ENCODE peak calls at places on chromosomes 4 and X, in four cellular contexts. T is adrenal gland, G is Peyer's patch, F is body of pancreas. U is an unnamed sample.

GRCh38 chr4:8115203-8115520 is 43.5 kb downstream of the ABLIM2 start:
- DNase-seq in G (no peak), F (no peak), T (no peak), U (no peak)

GRCh38 chr4:107755841-107756356 is 35.9 kb upstream of the PAPSS1 start:
- DNase-seq in T (no peak), F (no peak), G (no peak), U (no peak)

GRCh38 chr4:72378901-72379300 is 190.1 kb downstream of the ADAMTS3 start:
- DNase-seq in G (no peak), T (no peak), F (no peak), U (no peak)

GRCh38 chr4:16000708-16001483 is 37.9 kb upstream of the FGFBP2 start:
- DNase-seq in G (no peak), T (no peak), F (no peak), U (no peak)

GRCh38 chr4:3729188-3729884 is 36.8 kb upstream of the ADRA2C start:
- DNase-seq in F (no peak), T (no peak), G (no peak), U (no peak)

GRCh38 chrX:50066318-50066937 is 134.4 kb downstream of the AKAP4 start:
- DNase-seq in F (no peak), T (no peak), G (no peak), U (no peak)

GRCh38 chrX:94560930-94561329 is 886.9 kb downstream of the FAM133A start:
- DNase-seq in G (no peak), F (no peak), T (no peak), U (no peak)

GRCh38 chr4:48329976-48330375 is 11.4 kb upstream of the SLAIN2 start:
- DNase-seq in F (no peak), T (no peak), G (no peak), U (no peak)

GRCh38 chr4:124806403-124806802 is 93.9 kb upstream of the ANKRD50 start:
- DNase-seq in G (no peak), T (no peak), F (no peak), U (no peak)

GRCh38 chr4:8852118-8852704 is 19.4 kb downstream of the HMX1 start:
- DNase-seq in G (no peak), T (no peak), F (no peak), U (no peak)

GRCh38 chr4:184893836-184894571 is 68.2 kb upstream of the ACSL1 start:
- DNase-seq in T (no peak), F (no peak), G (no peak), U (no peak)

DNA sequence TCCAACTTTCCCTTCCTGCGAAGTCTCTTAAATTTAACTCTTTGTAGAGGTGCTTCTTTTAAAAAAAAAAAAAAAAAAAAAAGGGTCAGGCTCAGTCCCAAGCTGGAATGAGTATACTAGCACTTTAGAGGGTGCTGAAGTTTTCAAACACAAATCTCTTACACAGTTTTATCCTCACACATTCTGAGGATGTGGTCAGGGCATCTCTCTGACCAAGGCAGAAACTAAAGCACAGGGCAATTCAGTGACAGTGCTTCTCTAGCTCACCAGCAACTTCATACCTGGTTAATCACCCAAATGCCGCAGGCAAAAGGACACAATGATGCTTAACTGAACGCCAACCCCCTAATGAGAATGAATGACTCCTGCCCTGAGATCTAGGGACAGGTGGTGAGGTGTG is 9.8 kb upstream of the PGM2 start:
- DNase-seq in T (no peak), G (no peak), F (no peak), U (no peak)
- H3K27ac ChIP-seq in T (no peak), G (no peak), F (no peak), U (no peak)

GRCh38 chr4:119212964-119213606 is 572 bp downstream of the USP53 start:
- DNase-seq in T (peak), F (peak), G (peak), U (peak)
- TF ChIP-seq POLR2A in T (no peak), F (no peak), G (no peak), U (no peak)

GRCh38 chr4:41443340-41444079 is 94.4 kb upstream of the LIMCH1 start:
- DNase-seq in G (no peak), F (no peak), T (no peak), U (no peak)

GRCh38 chr4:41454393-41454792 is 83.6 kb upstream of the LIMCH1 start:
- DNase-seq in F (no peak), G (no peak), T (no peak), U (no peak)

GRCh38 chr4:41446391-41446790 is 91.6 kb upstream of the LIMCH1 start:
- DNase-seq in F (no peak), T (no peak), G (no peak), U (no peak)

GRCh38 chr4:41452484-41453225 is 85.3 kb upstream of the LIMCH1 start:
- DNase-seq in G (no peak), T (no peak), F (no peak), U (no peak)

GRCh38 chr4:41448935-41449334 is 89.0 kb upstream of the LIMCH1 start:
- DNase-seq in T (peak), G (no peak), F (peak), U (no peak)
- H3K27ac ChIP-seq in T (peak), G (no peak), F (no peak), U (no peak)

GRCh38 chr4:109560687-109561452 is 824 bp downstream of the MCUB start:
- DNase-seq in T (peak), G (peak), F (no peak), U (no peak)
- TF ChIP-seq POLR2A in T (no peak), G (no peak), F (no peak), U (peak)

GRCh38 chr4:146349306-146349705 is 135.0 kb downstream of the REELD1 start:
- DNase-seq in T (no peak), F (no peak), G (no peak), U (no peak)
- H3K27ac ChIP-seq in T (no peak), F (no peak), G (no peak), U (no peak)

GRCh38 chr4:76211769-76212168 is 1.9 kb downstream of the SCARB2 start:
- DNase-seq in T (no peak), F (no peak), G (no peak), U (no peak)
- TF ChIP-seq POLR2A in T (no peak), F (no peak), G (no peak), U (no peak)

GRCh38 chr4:52628543-52628942 is 30.6 kb downstream of the USP46 start:
- DNase-seq in T (no peak), F (no peak), G (no peak), U (no peak)
- H3K27ac ChIP-seq in T (no peak), F (no peak), G (no peak), U (no peak)

GRCh38 chr4:98929341-98930267 is 671 bp upstream of the EIF4E start:
- DNase-seq in F (peak), G (peak), T (peak), U (no peak)
- TF ChIP-seq POLR2A in F (peak), G (peak), T (peak), U (no peak)

U was measured in esophagus squamous epithelium.